ENCODE peak calls at places on chromosomes 13 and 19, in ten cellular contexts. One of them, this sample, is unnamed.

GRCh38 chr19:46830864-46831263 is 19.8 kb downstream of the AP2S1 start:
- DNase-seq in omental fat pad: no peak
- DNase-seq in transverse colon: no peak
- DNase-seq in CD8-positive, alpha-beta T cell: no peak
- DNase-seq in colonic mucosa: no peak
- DNase-seq in GM06990: no peak
- DNase-seq in thoracic aorta: no peak
- DNase-seq in ovary: no peak
- DNase-seq in brain microvascular endothelial cell: no peak
- DNase-seq in GM12865: no peak
- DNase-seq in this sample: no peak

GRCh38 chr13:40388617-40389016 is 277.8 kb downstream of the FOXO1 start:
- DNase-seq in omental fat pad: no peak
- DNase-seq in transverse colon: peak
- DNase-seq in CD8-positive, alpha-beta T cell: peak
- DNase-seq in colonic mucosa: peak
- DNase-seq in GM06990: peak
- DNase-seq in thoracic aorta: no peak
- DNase-seq in ovary: no peak
- DNase-seq in brain microvascular endothelial cell: peak
- DNase-seq in GM12865: peak
- DNase-seq in this sample: peak

GRCh38 chr19:52734340-52734892 is 428 bp downstream of the ZNF611 start:
- DNase-seq in omental fat pad: no peak
- DNase-seq in transverse colon: peak
- DNase-seq in CD8-positive, alpha-beta T cell: no peak
- DNase-seq in colonic mucosa: no peak
- DNase-seq in GM06990: no peak
- DNase-seq in thoracic aorta: no peak
- DNase-seq in ovary: peak
- DNase-seq in brain microvascular endothelial cell: peak
- DNase-seq in GM12865: no peak
- DNase-seq in this sample: no peak

GRCh38 chr19:49200238-49200862 is 42.8 kb downstream of the TRPM4 start:
- DNase-seq in omental fat pad: no peak
- DNase-seq in transverse colon: peak
- DNase-seq in CD8-positive, alpha-beta T cell: no peak
- DNase-seq in colonic mucosa: peak
- DNase-seq in GM06990: no peak
- DNase-seq in thoracic aorta: no peak
- DNase-seq in ovary: no peak
- DNase-seq in brain microvascular endothelial cell: no peak
- DNase-seq in GM12865: peak
- DNase-seq in this sample: no peak

GRCh38 chr13:98910501-98910951 is 67.3 kb downstream of the DOCK9 start:
- DNase-seq in omental fat pad: no peak
- DNase-seq in transverse colon: no peak
- DNase-seq in CD8-positive, alpha-beta T cell: no peak
- DNase-seq in colonic mucosa: no peak
- DNase-seq in GM06990: peak
- DNase-seq in thoracic aorta: no peak
- DNase-seq in ovary: no peak
- DNase-seq in brain microvascular endothelial cell: peak
- DNase-seq in GM12865: peak
- DNase-seq in this sample: no peak

GRCh38 chr13:42398542-42398941 is 126.6 kb downstream of the AKAP11 start:
- DNase-seq in omental fat pad: no peak
- DNase-seq in transverse colon: no peak
- DNase-seq in CD8-positive, alpha-beta T cell: no peak
- DNase-seq in colonic mucosa: no peak
- DNase-seq in GM06990: no peak
- DNase-seq in thoracic aorta: no peak
- DNase-seq in ovary: no peak
- DNase-seq in brain microvascular endothelial cell: no peak
- DNase-seq in GM12865: no peak
- DNase-seq in this sample: no peak

GRCh38 chr19:42657551-42657950 is 62.8 kb upstream of the CEACAM8 start:
- DNase-seq in omental fat pad: no peak
- DNase-seq in transverse colon: no peak
- DNase-seq in CD8-positive, alpha-beta T cell: no peak
- DNase-seq in colonic mucosa: no peak
- DNase-seq in GM06990: no peak
- DNase-seq in thoracic aorta: no peak
- DNase-seq in ovary: no peak
- DNase-seq in brain microvascular endothelial cell: peak
- DNase-seq in GM12865: no peak
- DNase-seq in this sample: no peak

GRCh38 chr19:44451687-44452086 is 3.4 kb upstream of the ZNF229 start:
- DNase-seq in omental fat pad: no peak
- DNase-seq in transverse colon: no peak
- DNase-seq in CD8-positive, alpha-beta T cell: no peak
- DNase-seq in colonic mucosa: no peak
- DNase-seq in GM06990: no peak
- DNase-seq in thoracic aorta: no peak
- DNase-seq in ovary: no peak
- DNase-seq in brain microvascular endothelial cell: no peak
- DNase-seq in GM12865: no peak
- DNase-seq in this sample: no peak

DNA sequence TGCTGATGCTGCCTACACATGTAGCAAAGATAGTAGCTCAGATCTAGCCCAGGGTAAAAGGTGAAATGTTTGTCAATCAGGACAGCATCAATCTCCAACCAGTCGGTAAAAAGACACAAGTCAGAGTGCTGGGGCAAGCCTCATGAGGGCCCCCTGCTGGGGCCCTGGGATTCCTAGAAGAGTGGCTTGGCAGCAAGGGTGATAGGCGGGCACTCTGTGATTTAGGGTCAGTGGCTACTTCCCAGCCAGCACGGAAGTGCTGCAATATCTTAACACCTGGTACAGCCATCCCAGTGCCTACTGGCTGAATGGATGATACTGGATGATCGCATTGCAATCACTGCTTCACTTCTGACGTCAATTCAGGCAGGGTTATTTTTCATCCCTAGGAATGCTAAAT is 432.2 kb downstream of the FGF9 start:
- DNase-seq in omental fat pad: no peak
- DNase-seq in transverse colon: no peak
- DNase-seq in CD8-positive, alpha-beta T cell: no peak
- DNase-seq in colonic mucosa: no peak
- DNase-seq in GM06990: no peak
- DNase-seq in thoracic aorta: no peak
- DNase-seq in ovary: no peak
- DNase-seq in brain microvascular endothelial cell: no peak
- DNase-seq in GM12865: no peak
- DNase-seq in this sample: no peak
- TF ChIP-seq CTCF in omental fat pad: no peak
- TF ChIP-seq CTCF in transverse colon: no peak
- TF ChIP-seq CTCF in CD8-positive, alpha-beta T cell: no peak
- TF ChIP-seq CTCF in colonic mucosa: peak
- TF ChIP-seq CTCF in GM06990: peak
- TF ChIP-seq CTCF in thoracic aorta: no peak
- TF ChIP-seq CTCF in ovary: no peak
- TF ChIP-seq CTCF in brain microvascular endothelial cell: no peak
- TF ChIP-seq CTCF in GM12865: no peak
- TF ChIP-seq CTCF in this sample: no peak

GRCh38 chr13:107685876-107686275 is 529.5 kb downstream of the LIG4 start:
- DNase-seq in omental fat pad: no peak
- DNase-seq in transverse colon: no peak
- DNase-seq in CD8-positive, alpha-beta T cell: no peak
- DNase-seq in colonic mucosa: no peak
- DNase-seq in GM06990: no peak
- DNase-seq in thoracic aorta: no peak
- DNase-seq in ovary: no peak
- DNase-seq in brain microvascular endothelial cell: no peak
- DNase-seq in GM12865: no peak
- DNase-seq in this sample: no peak

GRCh38 chr13:107675847-107676550 is 539.3 kb downstream of the LIG4 start:
- DNase-seq in omental fat pad: no peak
- DNase-seq in transverse colon: no peak
- DNase-seq in CD8-positive, alpha-beta T cell: no peak
- DNase-seq in colonic mucosa: no peak
- DNase-seq in GM06990: no peak
- DNase-seq in thoracic aorta: no peak
- DNase-seq in ovary: no peak
- DNase-seq in brain microvascular endothelial cell: no peak
- DNase-seq in GM12865: no peak
- DNase-seq in this sample: no peak

GRCh38 chr13:107681611-107682010 is 533.7 kb downstream of the LIG4 start:
- DNase-seq in omental fat pad: no peak
- DNase-seq in transverse colon: no peak
- DNase-seq in CD8-positive, alpha-beta T cell: no peak
- DNase-seq in colonic mucosa: no peak
- DNase-seq in GM06990: no peak
- DNase-seq in thoracic aorta: no peak
- DNase-seq in ovary: no peak
- DNase-seq in brain microvascular endothelial cell: no peak
- DNase-seq in GM12865: no peak
- DNase-seq in this sample: no peak

GRCh38 chr13:107678075-107678689 is 537.2 kb downstream of the LIG4 start:
- DNase-seq in omental fat pad: no peak
- DNase-seq in transverse colon: no peak
- DNase-seq in CD8-positive, alpha-beta T cell: no peak
- DNase-seq in colonic mucosa: no peak
- DNase-seq in GM06990: no peak
- DNase-seq in thoracic aorta: no peak
- DNase-seq in ovary: no peak
- DNase-seq in brain microvascular endothelial cell: no peak
- DNase-seq in GM12865: no peak
- DNase-seq in this sample: no peak

DNA sequence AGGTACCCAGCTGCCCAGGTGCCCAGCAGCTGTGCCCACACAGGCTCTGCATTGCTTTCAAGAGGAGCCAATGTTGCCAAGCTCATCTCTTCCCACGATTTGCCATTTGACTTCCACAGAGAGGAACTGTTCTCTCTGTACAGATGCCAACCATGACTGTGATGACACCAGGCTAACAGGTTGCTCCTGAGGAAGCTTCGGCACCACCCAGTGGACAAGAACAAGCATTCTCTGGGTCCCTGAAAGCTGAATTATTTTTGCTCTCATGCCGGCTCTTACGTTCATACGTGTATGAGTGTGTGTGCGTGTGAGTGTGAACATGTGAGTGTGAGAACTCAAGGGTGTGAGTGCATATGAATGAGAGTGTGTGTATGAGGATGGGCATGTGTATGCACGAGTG is 535.2 kb downstream of the LIG4 start:
- DNase-seq in omental fat pad: no peak
- DNase-seq in transverse colon: no peak
- DNase-seq in CD8-positive, alpha-beta T cell: no peak
- DNase-seq in colonic mucosa: no peak
- DNase-seq in GM06990: no peak
- DNase-seq in thoracic aorta: no peak
- DNase-seq in ovary: no peak
- DNase-seq in brain microvascular endothelial cell: no peak
- DNase-seq in GM12865: no peak
- DNase-seq in this sample: no peak
- TF ChIP-seq CTCF in omental fat pad: no peak
- TF ChIP-seq CTCF in transverse colon: no peak
- TF ChIP-seq CTCF in CD8-positive, alpha-beta T cell: no peak
- TF ChIP-seq CTCF in colonic mucosa: no peak
- TF ChIP-seq CTCF in GM06990: no peak
- TF ChIP-seq CTCF in thoracic aorta: no peak
- TF ChIP-seq CTCF in ovary: no peak
- TF ChIP-seq CTCF in brain microvascular endothelial cell: peak
- TF ChIP-seq CTCF in GM12865: no peak
- TF ChIP-seq CTCF in this sample: no peak

DNA sequence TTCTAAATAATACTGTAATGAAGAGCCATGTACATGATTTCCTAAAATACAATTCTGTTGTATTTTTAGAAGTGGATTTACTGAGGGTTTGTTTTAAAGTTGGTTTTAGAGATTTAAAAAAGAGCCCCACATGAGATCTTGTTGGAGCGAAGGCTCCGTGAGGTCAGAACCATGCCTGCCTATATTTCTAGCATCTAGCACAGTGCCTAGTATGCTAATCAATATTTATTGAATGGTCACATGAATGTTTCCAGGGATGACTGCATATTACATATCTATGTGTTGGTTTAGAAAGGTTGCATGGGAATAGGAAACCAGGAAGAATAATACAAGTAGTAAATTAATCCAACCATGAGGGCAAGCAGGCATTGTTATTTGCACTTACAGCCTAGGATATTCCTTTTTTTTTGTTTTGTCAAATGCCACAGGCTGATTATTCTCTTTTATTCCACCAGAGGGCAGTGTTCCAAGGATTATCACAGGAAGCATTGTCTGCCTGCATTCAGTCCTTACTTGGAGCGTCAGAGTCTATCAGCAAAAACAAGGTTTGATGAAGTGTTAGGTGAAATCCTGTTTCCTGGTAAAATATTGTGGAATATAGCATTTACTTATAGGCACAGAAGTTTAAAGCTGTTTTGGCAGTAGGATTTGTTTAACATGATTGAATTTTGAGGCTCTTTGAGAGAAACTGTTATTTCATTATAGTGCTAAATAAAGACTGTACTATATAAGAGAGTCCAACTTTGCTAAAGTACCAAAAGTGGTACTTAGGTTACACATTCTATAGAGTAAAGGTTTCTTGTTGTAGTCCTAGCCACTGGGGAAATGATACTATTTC is 46.8 kb downstream of the COG3 start:
- DNase-seq in omental fat pad: no peak
- DNase-seq in transverse colon: no peak
- DNase-seq in CD8-positive, alpha-beta T cell: no peak
- DNase-seq in colonic mucosa: peak
- DNase-seq in GM06990: peak
- DNase-seq in thoracic aorta: no peak
- DNase-seq in ovary: no peak
- DNase-seq in brain microvascular endothelial cell: peak
- DNase-seq in GM12865: peak
- DNase-seq in this sample: no peak
- TF ChIP-seq CTCF in omental fat pad: no peak
- TF ChIP-seq CTCF in transverse colon: peak
- TF ChIP-seq CTCF in CD8-positive, alpha-beta T cell: peak
- TF ChIP-seq CTCF in colonic mucosa: peak
- TF ChIP-seq CTCF in GM06990: peak
- TF ChIP-seq CTCF in thoracic aorta: peak
- TF ChIP-seq CTCF in ovary: peak
- TF ChIP-seq CTCF in brain microvascular endothelial cell: peak
- TF ChIP-seq CTCF in GM12865: peak
- TF ChIP-seq CTCF in this sample: peak

DNA sequence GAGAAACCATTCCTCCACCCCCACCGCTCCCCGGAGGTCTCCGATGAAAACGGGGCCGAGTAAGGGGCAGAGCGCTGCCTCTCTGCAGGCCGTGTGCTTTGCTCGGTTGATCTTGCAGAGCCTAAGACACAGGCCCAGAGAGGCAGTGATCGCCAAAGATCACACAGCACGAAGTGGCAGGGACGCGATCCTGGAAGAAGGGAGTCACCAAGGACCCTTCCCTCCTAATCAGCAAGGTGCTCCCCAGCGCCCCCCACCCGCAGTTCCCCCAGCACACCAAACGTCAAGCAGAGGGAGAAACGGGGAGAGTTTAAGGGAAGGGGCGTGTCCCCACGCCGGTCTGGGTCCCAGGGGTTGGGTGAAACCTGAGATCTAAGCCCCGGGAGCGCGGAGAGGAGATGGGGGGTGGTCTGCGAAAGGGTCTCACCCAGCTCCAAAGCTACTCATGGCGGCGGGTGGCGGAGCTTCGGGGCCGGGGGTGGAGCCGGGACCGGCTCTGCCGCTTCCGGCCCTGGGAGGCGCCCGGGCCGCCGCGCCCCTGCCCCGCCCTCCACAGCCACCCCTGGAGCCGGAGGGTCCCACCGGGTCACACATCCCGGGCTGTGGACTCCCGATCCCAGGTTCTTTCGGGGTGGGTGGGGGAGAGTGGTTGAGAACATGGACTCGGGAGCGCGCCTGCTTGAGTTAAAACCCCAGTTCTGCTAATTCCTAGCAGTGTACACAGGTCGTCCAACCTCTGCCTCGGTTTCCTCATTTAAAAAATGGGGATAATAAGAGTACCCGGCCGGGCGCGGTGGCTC is at the start of gene EML2:
- DNase-seq in omental fat pad: no peak
- DNase-seq in transverse colon: peak
- DNase-seq in CD8-positive, alpha-beta T cell: peak
- DNase-seq in colonic mucosa: peak
- DNase-seq in GM06990: peak
- DNase-seq in thoracic aorta: no peak
- DNase-seq in ovary: peak
- DNase-seq in brain microvascular endothelial cell: no peak
- DNase-seq in GM12865: peak
- DNase-seq in this sample: peak
- TF ChIP-seq CTCF in omental fat pad: no peak
- TF ChIP-seq CTCF in transverse colon: peak
- TF ChIP-seq CTCF in CD8-positive, alpha-beta T cell: no peak
- TF ChIP-seq CTCF in colonic mucosa: no peak
- TF ChIP-seq CTCF in GM06990: peak
- TF ChIP-seq CTCF in thoracic aorta: no peak
- TF ChIP-seq CTCF in ovary: no peak
- TF ChIP-seq CTCF in brain microvascular endothelial cell: peak
- TF ChIP-seq CTCF in GM12865: peak
- TF ChIP-seq CTCF in this sample: no peak

This sample was measured in activated B cell treated with CpG ODN at 0.5 μM for 24 hours.